ENCODE peak calls at places on chromosomes 6 and 20, in eight cellular contexts. G is activated CD8-positive, alpha-beta memory T cell treated with anti-CD3 and anti-CD28 coated beads, Interleukin-2, amount 50 U/mL, for 48 hours; U is cardiac septum; K is Right ventricle myocardium superior; P is fibroblast of villous mesenchyme; S is neural crest cell; B is HT-29; F is NCI-H748 treated with DMSO at 0.1 percent for 48 hours. T is an unnamed sample.

GRCh38 chr6:23027281-23027680 is 457.9 kb downstream of the HDGFL1 start:
- DNase-seq in P (no peak), F (peak; percentile 98), U (no peak), B (no peak), K (no peak), G (no peak), S (no peak), T (no peak)

GRCh38 chr6:154615483-154616025 is 105.1 kb upstream of the CNKSR3 start:
- DNase-seq in K (peak; percentile 77), S (no peak), G (no peak), B (peak; percentile 92), F (peak; percentile 60), P (peak; percentile 84), U (peak; percentile 83), T (no peak)

GRCh38 chr20:62768815-62769287 is 27.4 kb upstream of the MRGBP start:
- DNase-seq in B (peak; percentile 85), F (no peak), U (no peak), S (no peak), K (peak; percentile 40), G (no peak), P (peak; percentile 56), T (no peak)

GRCh38 chr6:124002377-124003081 is 198.9 kb downstream of the NKAIN2 start:
- DNase-seq in S (no peak), F (no peak), P (no peak), K (no peak), U (no peak), G (no peak), B (peak; percentile 23), T (no peak)

GRCh38 chr6:82908661-82909060 is 157.0 kb downstream of the UBE3D start:
- DNase-seq in G (no peak), F (no peak), S (no peak), P (no peak), B (no peak), U (no peak), K (no peak), T (no peak)

GRCh38 chr20:48607544-48607865 is 220.3 kb downstream of the PREX1 start:
- DNase-seq in P (no peak), F (no peak), S (no peak), U (peak; percentile 47), G (peak; percentile 30), K (no peak), B (no peak), T (no peak)

GRCh38 chr6:147676468-147676867 is 168.0 kb downstream of the SAMD5 start:
- DNase-seq in K (no peak), U (no peak), S (no peak), F (no peak), P (no peak), G (no peak), B (no peak), T (no peak)

GRCh38 chr20:42179768-42180167 is 561.6 kb upstream of the CHD6 start:
- DNase-seq in S (peak; percentile 40), P (no peak), G (no peak), F (no peak), K (no peak), B (peak; percentile 48), U (no peak), T (no peak)

T was measured in activated T-helper 2 cell treated with anti-CD3 and anti-CD28 coated beads, Interferon-gamma antibody, Interleukin-2, Interleukin-4, amounts not matched to agents 10 μg/mL and 5 μg/mL and 100 μg/mL, durations not matched to agents 14 hours and 24 hours and 36 hours.